ENCODE peak calls at places on chromosomes 3 and 15, in five cellular contexts. One of them, this sample, is unnamed.
A peak's percentile ranks its signal among the peaks of the same experiment; 100 is the strongest.

GRCh38 chr3:169337541-169337940 is 326.0 kb downstream of the MECOM start:
- DNase-seq in stimulated activated CD4-positive, alpha-beta T cell treated with anti-CD3 and anti-CD28 coated beads, Interleukin-4, amount 100 ng/mL, for 48 hours: no peak
- DNase-seq in CD4-positive, alpha-beta T cell: no peak
- DNase-seq in ovary: no peak
- DNase-seq in HEK293T: no peak
- DNase-seq in this sample: no peak

GRCh38 chr15:101567089-101567488 is 77.6 kb upstream of the PCSK6 start:
- DNase-seq in CD4-positive, alpha-beta T cell: no peak
- DNase-seq in stimulated activated CD4-positive, alpha-beta T cell treated with anti-CD3 and anti-CD28 coated beads, Interleukin-4, amount 100 ng/mL, for 48 hours: no peak
- DNase-seq in HEK293T: no peak
- DNase-seq in ovary: no peak
- DNase-seq in this sample: no peak

GRCh38 chr3:9715127-9715526 is 11.5 kb downstream of the CPNE9 start:
- DNase-seq in ovary: no peak
- DNase-seq in HEK293T: no peak
- DNase-seq in CD4-positive, alpha-beta T cell: no peak
- DNase-seq in stimulated activated CD4-positive, alpha-beta T cell treated with anti-CD3 and anti-CD28 coated beads, Interleukin-4, amount 100 ng/mL, for 48 hours: no peak
- DNase-seq in this sample: no peak

GRCh38 chr3:71356272-71356671 is 227.3 kb downstream of the FOXP1 start:
- DNase-seq in stimulated activated CD4-positive, alpha-beta T cell treated with anti-CD3 and anti-CD28 coated beads, Interleukin-4, amount 100 ng/mL, for 48 hours: no peak
- DNase-seq in ovary: no peak
- DNase-seq in CD4-positive, alpha-beta T cell: no peak
- DNase-seq in HEK293T: no peak
- DNase-seq in this sample: no peak

GRCh38 chr3:13479332-13479581 is 849 bp upstream of the HDAC11 start:
- DNase-seq in stimulated activated CD4-positive, alpha-beta T cell treated with anti-CD3 and anti-CD28 coated beads, Interleukin-4, amount 100 ng/mL, for 48 hours: peak; percentile 38
- DNase-seq in ovary: peak; percentile 70
- DNase-seq in HEK293T: peak; percentile 37
- DNase-seq in CD4-positive, alpha-beta T cell: no peak
- DNase-seq in this sample: peak; percentile 19

GRCh38 chr3:185052631-185053030 is 100.2 kb downstream of the C3orf70 start:
- DNase-seq in ovary: no peak
- DNase-seq in HEK293T: no peak
- DNase-seq in stimulated activated CD4-positive, alpha-beta T cell treated with anti-CD3 and anti-CD28 coated beads, Interleukin-4, amount 100 ng/mL, for 48 hours: no peak
- DNase-seq in CD4-positive, alpha-beta T cell: no peak
- DNase-seq in this sample: no peak

GRCh38 chr3:3212781-3213416 is 33.4 kb upstream of the CRBN start:
- DNase-seq in CD4-positive, alpha-beta T cell: no peak
- DNase-seq in HEK293T: no peak
- DNase-seq in stimulated activated CD4-positive, alpha-beta T cell treated with anti-CD3 and anti-CD28 coated beads, Interleukin-4, amount 100 ng/mL, for 48 hours: no peak
- DNase-seq in ovary: no peak
- DNase-seq in this sample: no peak

GRCh38 chr15:58568157-58568571 is 136.4 kb downstream of the LIPC start:
- DNase-seq in CD4-positive, alpha-beta T cell: no peak
- DNase-seq in ovary: no peak
- DNase-seq in HEK293T: no peak
- DNase-seq in stimulated activated CD4-positive, alpha-beta T cell treated with anti-CD3 and anti-CD28 coated beads, Interleukin-4, amount 100 ng/mL, for 48 hours: no peak
- DNase-seq in this sample: no peak

This sample was measured in astrocyte of the spinal cord.